ENCODE peak calls at places on chromosomes 11 and 22, in seven cellular contexts. Q is mesenchymal stem cell; I is CD8-positive, alpha-beta memory T cell; B is GM23338; X is CD8-positive, alpha-beta T cell; Z is fibroblast of lung; F is breast epithelium. K is an unnamed sample.

GRCh38 chr11:10305262-10305963 is 540 bp downstream of the ADM start:
- DNase-seq in Q (no peak), I (no peak), B (peak; percentile 51), X (no peak), Z (peak; percentile 18), F (no peak), K (peak; percentile 75)

GRCh38 chr11:4569075-4569474 is 12.5 kb upstream of the OR52I2 start:
- DNase-seq in Q (no peak), I (no peak), B (no peak), X (no peak), Z (no peak), F (no peak), K (no peak)

GRCh38 chr11:10752486-10752885 is 1.4 kb downstream of the CTR9 start:
- DNase-seq in Q (no peak), I (no peak), B (no peak), X (no peak), Z (no peak), F (no peak), K (no peak)

GRCh38 chr22:27512283-27512761 is 289.2 kb downstream of the MN1 start:
- DNase-seq in Q (peak; percentile 84), I (no peak), B (no peak), X (no peak), Z (peak; percentile 99), F (no peak), K (no peak)

GRCh38 chr22:22882033-22882717 is 5.4 kb upstream of the IGLL5 start:
- DNase-seq in Q (no peak), I (no peak), B (peak; percentile 5), X (no peak), Z (no peak), F (no peak), K (no peak)

GRCh38 chr11:15744693-15745092 is 611.7 kb downstream of the SOX6 start:
- DNase-seq in Q (no peak), I (no peak), B (no peak), X (no peak), Z (no peak), F (no peak), K (no peak)

GRCh38 chr11:110141812-110142211 is 48.6 kb downstream of the ZC3H12C start:
- DNase-seq in Q (no peak), I (no peak), B (no peak), X (no peak), Z (no peak), F (no peak), K (no peak)

GRCh38 chr11:9862981-9863380 is 199.1 kb downstream of the SWAP70 start:
- DNase-seq in Q (no peak), I (no peak), B (peak; percentile 53), X (no peak), Z (no peak), F (no peak), K (no peak)

GRCh38 chr11:10348650-10349280 is 43.9 kb downstream of the ADM start:
- DNase-seq in Q (peak; percentile 74), I (no peak), B (no peak), X (no peak), Z (peak; percentile 84), F (no peak), K (no peak)

GRCh38 chr22:33047744-33048143 is 10.4 kb downstream of the SYN3 start:
- DNase-seq in Q (no peak), I (no peak), B (no peak), X (no peak), Z (no peak), F (no peak), K (no peak)

GRCh38 chr11:37280194-37280593 is 682.2 kb upstream of the RAG2 start:
- DNase-seq in Q (no peak), I (no peak), B (no peak), X (no peak), Z (no peak), F (no peak), K (no peak)

GRCh38 chr11:85694385-85694980 is 8.5 kb upstream of the CCDC89 start:
- DNase-seq in Q (peak; percentile 47), I (no peak), B (peak; percentile 55), X (no peak), Z (peak; percentile 50), F (no peak), K (no peak)

GRCh38 chr11:27402450-27402849 is 39.4 kb upstream of the CCDC34 start:
- DNase-seq in Q (no peak), I (no peak), B (no peak), X (no peak), Z (no peak), F (no peak), K (no peak)

GRCh38 chr22:17305076-17305475 is 64.2 kb upstream of the CECR2 start:
- DNase-seq in Q (no peak), I (no peak), B (no peak), X (no peak), Z (no peak), F (no peak), K (no peak)

GRCh38 chr11:121536116-121536515 is 83.3 kb upstream of the SORL1-AS1 start:
- DNase-seq in Q (no peak), I (no peak), B (peak; percentile 24), X (no peak), Z (no peak), F (no peak), K (no peak)
- H3K4me1 ChIP-seq in Q (no peaks in the 10 kb centered on the region), I (peaks cover 4% of the 10 kb centered on the region), B (peaks cover 6% of the 10 kb centered on the region), X (peaks cover 11% of the 10 kb centered on the region), Z (no peaks in the 10 kb centered on the region), F (no peaks in the 10 kb centered on the region), K (no peaks in the 10 kb centered on the region)

DNA sequence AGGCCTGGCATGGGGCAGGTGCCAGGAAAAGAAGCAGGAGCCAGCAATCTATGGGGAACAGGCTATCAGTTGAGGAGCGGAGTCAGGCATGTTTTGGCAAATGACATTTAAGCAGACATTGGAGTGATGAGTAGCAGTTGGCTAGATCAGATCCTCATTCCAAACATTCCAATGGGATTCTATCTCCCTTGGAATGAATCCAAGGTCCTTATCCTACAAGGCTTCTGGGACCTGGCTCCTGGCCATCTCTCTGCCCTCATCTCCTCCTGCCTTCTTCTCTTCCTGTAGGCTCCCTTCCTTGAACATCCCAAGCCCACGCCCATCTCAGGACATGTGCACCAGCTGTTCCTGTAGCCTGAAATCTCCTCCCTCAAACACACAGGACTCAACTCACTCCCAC is 1074.5 kb downstream of the TBC1D22A start:
- DNase-seq in Q (no peak), I (no peak), B (no peak), X (no peak), Z (peak; percentile 2), F (no peak), K (no peak)
- H3K4me3 ChIP-seq in Q (no peak overlapping the region), I (no peak overlapping the region), B (no peak overlapping the region), X (no peak overlapping the region), Z (no peak overlapping the region), F (no peak overlapping the region), K (no peak overlapping the region)

GRCh38 chr11:120707663-120708062 is 196.1 kb downstream of the GRIK4 start:
- DNase-seq in Q (no peak), I (no peak), B (no peak), X (no peak), Z (no peak), F (no peak), K (no peak)

GRCh38 chr11:120709808-120710207 is 198.3 kb downstream of the GRIK4 start:
- DNase-seq in Q (no peak), I (no peak), B (no peak), X (no peak), Z (peak; percentile 20), F (no peak), K (no peak)

GRCh38 chr11:120706257-120706656 is 194.7 kb downstream of the GRIK4 start:
- DNase-seq in Q (no peak), I (no peak), B (no peak), X (no peak), Z (no peak), F (no peak), K (no peak)

GRCh38 chr11:120708511-120709183 is 197.1 kb downstream of the GRIK4 start:
- DNase-seq in Q (no peak), I (no peak), B (no peak), X (no peak), Z (no peak), F (no peak), K (no peak)

DNA sequence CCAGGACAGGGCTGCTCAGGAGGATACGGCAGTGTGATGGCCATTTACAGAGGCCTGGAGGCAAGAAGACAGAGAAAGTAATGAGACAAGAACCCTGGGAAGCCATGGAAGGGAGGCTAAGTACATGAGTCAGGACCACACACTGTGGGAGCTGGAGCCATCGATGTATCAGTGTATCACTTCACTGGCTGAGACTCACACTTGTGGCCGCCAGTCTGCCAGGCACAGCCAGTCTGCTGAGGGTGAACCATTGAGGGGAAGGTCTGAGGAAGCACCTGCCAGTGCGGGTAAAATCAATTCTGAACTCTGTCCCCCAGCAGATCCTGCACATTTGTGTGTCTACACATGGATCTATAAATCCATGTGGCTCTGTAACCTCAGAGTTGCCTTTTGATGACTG is 195.6 kb downstream of the GRIK4 start:
- DNase-seq in Q (no peak), I (no peak), B (no peak), X (no peak), Z (peak; percentile 59), F (no peak), K (no peak)
- H3K4me1 ChIP-seq in Q (peaks cover 19% of the 10 kb centered on the region), I (no peaks in the 10 kb centered on the region), B (peaks cover 11% of the 10 kb centered on the region), X (no peaks in the 10 kb centered on the region), Z (peaks cover 14% of the 10 kb centered on the region), F (no peaks in the 10 kb centered on the region), K (peaks cover 15% of the 10 kb centered on the region)

DNA sequence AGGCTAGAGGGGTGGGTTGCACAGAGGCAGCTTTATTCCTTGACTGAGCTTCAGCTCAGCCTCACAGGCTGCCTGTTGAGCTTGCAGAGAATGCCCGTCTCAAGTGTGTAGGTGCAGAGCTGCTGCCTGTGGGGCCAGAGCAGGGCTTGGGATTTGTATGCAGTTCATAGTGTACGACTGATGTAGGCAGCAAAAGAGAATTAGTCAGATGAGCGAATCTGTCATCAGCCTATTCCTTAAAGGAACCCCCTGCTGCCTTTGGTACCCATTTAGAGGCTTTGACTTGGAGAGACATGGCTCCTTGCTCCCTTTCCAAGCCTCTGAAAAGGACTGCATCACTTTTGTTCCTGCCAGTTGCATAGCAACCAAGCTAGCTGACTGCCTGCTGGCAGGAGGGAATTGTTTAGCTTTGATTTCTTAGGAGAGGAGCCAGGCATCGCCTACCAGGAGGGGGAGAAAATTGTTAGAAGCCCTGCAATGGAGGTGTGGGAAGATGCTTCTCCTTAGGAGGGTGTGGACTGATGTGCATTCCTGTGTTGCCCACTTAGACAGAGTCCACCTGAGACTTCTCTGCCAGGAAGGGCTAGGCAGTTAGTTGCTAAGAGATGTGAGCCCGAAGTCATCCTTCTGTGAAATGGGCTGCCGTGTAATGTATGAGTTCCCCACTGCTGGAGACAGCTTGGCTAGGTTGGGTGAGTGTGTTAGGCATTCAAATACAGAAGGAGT is 10.9 kb downstream of the ACO2 start:
- DNase-seq in Q (peak; percentile 59), I (no peak), B (peak; percentile 75), X (no peak), Z (peak; percentile 72), F (no peak), K (no peak)
- H3K4me3 ChIP-seq in Q (no peak overlapping the region), I (no peak overlapping the region), B (no peak overlapping the region), X (no peak overlapping the region), Z (no peak overlapping the region), F (no peak overlapping the region), K (no peak overlapping the region)

DNA sequence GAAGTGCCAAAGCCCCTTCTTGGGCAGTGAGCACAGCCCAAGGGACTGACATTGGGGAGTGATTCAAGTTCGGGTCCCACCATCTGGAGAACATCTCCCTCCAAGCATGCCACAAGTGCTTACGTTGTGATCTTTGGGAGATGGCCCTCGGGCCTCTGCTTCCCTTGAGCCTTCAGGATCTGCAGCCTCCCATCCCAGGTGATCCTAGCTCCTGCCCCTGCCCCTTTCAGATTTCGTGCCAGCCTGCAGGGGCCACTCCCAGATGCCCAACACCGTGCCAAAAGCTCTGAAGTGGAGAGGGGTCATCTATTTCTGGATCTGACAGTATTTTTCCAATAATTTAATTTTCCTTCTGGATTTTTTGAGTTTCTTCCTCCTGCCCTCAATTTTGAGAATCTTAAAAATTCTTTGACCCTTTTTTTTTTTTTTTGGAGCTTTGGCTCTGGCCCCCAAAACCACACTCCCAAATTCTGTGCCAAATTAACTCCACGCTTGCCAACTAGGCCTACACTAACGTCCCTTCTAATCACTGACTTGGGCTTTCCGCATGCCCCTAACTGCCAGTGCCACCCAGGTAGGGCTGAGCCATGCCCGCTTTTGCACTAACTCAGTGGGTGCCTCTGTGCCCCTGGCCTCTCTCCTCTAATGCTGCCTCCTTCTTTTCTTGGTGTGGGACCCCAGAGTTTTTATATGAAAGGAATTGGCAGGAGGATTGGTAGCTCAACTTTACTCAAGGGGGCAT is 25.3 kb downstream of the PHLDB1 start:
- DNase-seq in Q (no peak), I (no peak), B (no peak), X (no peak), Z (no peak), F (no peak), K (no peak)
- H3K4me1 ChIP-seq in Q (peaks cover 33% of the 10 kb centered on the region), I (no peaks in the 10 kb centered on the region), B (peaks cover 22% of the 10 kb centered on the region), X (no peaks in the 10 kb centered on the region), Z (peaks cover 35% of the 10 kb centered on the region), F (peaks cover 11% of the 10 kb centered on the region), K (peaks cover 36% of the 10 kb centered on the region)

K was measured in upper lobe of right lung.